ENCODE peak calls at places on chromosomes 12 and 14, in ten cellular contexts. W is psoas muscle; L is heart right ventricle; T is neuronal stem cell; K is tibial artery; N is A549; F is breast epithelium; U is CD8-positive, alpha-beta T cell; C is cardiac muscle cell; V is body of pancreas. A is an unnamed sample.

GRCh38 chr14:104805326-104805678 is 4.4 kb downstream of the ZBTB42 start:
- DNase-seq in N (peak; percentile 81), L (peak; percentile 63), T (no peak), C (peak; percentile 13), F (no peak), K (no peak), W (peak; percentile 62), V (peak; percentile 73), U (no peak), A (no peak)

GRCh38 chr14:98906123-98906995 is 365.6 kb downstream of the BCL11B start:
- DNase-seq in F (peak; percentile 75), V (peak; percentile 27), T (no peak), K (no peak), U (no peak), N (peak; percentile 77), L (no peak), C (peak; percentile 28), W (peak; percentile 41), A (no peak)

GRCh38 chr14:77043177-77043983 is 14.9 kb upstream of the IRF2BPL start:
- DNase-seq in T (no peak), W (peak; percentile 54), K (peak; percentile 57), V (no peak), L (peak; percentile 75), C (peak; percentile 45), F (peak; percentile 86), U (no peak), N (peak; percentile 49), A (no peak)

GRCh38 chr12:116244474-116245090 is 32.9 kb downstream of the MED13L start:
- DNase-seq in K (no peak), L (no peak), V (no peak), T (no peak), W (no peak), C (no peak), N (no peak), U (no peak), F (no peak), A (no peak)

GRCh38 chr14:105072892-105073719 is 7.9 kb upstream of the GPR132 start:
- DNase-seq in W (no peak), F (no peak), N (no peak), L (no peak), C (no peak), T (no peak), V (no peak), U (no peak), K (no peak), A (no peak)

GRCh38 chr14:26163761-26164160 is 434.1 kb downstream of the NOVA1 start:
- DNase-seq in N (peak; percentile 28), T (no peak), V (no peak), L (no peak), F (no peak), U (no peak), K (no peak), W (no peak), C (peak; percentile 42), A (no peak)

GRCh38 chr12:69042970-69043369 is 110.0 kb upstream of the CPM start:
- DNase-seq in V (no peak), F (no peak), W (no peak), N (no peak), T (no peak), K (no peak), U (no peak), C (no peak), L (no peak), A (no peak)

GRCh38 chr12:131711551-131712205 is 788 bp downstream of the SFSWAP start:
- DNase-seq in U (no peak), C (no peak), T (no peak), V (no peak), W (no peak), F (no peak), K (no peak), L (no peak), N (no peak), A (no peak)

GRCh38 chr12:6540181-6540877 is 6.0 kb downstream of the GAPDH start:
- DNase-seq in U (no peak), V (peak; percentile 55), T (no peak), F (peak; percentile 88), N (peak; percentile 91), C (peak; percentile 77), K (peak; percentile 95), L (peak; percentile 87), W (peak; percentile 95), A (peak; percentile 29)

GRCh38 chr12:38983117-38983571 is 77.8 kb upstream of the CPNE8 start:
- DNase-seq in K (no peak), V (no peak), N (peak; percentile 29), F (no peak), U (no peak), W (no peak), C (no peak), T (no peak), L (no peak), A (no peak)

GRCh38 chr12:62724947-62725447 is 210.0 kb downstream of the PPM1H start:
- DNase-seq in L (no peak), V (peak; percentile 58), F (peak; percentile 84), T (peak; percentile 58), W (no peak), K (peak; percentile 41), U (no peak), N (peak; percentile 97), C (peak; percentile 14), A (no peak)

DNA sequence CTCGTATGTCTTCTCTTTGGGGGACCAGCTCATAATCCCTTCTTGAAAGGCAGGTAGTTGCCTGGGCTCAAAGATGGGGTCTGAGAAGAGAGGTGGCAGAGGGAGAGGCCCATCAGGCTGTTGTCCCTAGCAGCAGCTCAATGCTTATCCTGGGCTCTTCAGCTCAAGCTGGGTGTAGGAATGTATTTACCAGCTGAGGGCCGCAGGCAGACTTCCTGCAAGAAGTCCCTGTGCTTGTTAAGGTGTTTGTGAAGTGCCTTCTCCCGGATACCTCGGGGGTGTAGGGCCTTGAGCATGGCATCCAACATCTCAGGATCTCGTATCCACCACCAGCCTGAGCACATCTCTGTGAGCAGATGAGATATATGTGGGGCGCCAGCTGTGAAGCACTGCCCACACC is 29.4 kb downstream of the BAZ2A start:
- DNase-seq in V (no peak), K (no peak), N (no peak), F (no peak), T (no peak), L (no peak), U (no peak), W (no peak), C (no peak), A (no peak)
- H3K27ac ChIP-seq in V (no peak overlapping the region), K (no peak overlapping the region), N (no peak overlapping the region), F (peak overlapping the region; percentile 44), T (no peak overlapping the region), L (no peak overlapping the region), U (no peak overlapping the region), W (no peak overlapping the region), C (peak overlapping the region; percentile 9), A (no peak overlapping the region)

DNA sequence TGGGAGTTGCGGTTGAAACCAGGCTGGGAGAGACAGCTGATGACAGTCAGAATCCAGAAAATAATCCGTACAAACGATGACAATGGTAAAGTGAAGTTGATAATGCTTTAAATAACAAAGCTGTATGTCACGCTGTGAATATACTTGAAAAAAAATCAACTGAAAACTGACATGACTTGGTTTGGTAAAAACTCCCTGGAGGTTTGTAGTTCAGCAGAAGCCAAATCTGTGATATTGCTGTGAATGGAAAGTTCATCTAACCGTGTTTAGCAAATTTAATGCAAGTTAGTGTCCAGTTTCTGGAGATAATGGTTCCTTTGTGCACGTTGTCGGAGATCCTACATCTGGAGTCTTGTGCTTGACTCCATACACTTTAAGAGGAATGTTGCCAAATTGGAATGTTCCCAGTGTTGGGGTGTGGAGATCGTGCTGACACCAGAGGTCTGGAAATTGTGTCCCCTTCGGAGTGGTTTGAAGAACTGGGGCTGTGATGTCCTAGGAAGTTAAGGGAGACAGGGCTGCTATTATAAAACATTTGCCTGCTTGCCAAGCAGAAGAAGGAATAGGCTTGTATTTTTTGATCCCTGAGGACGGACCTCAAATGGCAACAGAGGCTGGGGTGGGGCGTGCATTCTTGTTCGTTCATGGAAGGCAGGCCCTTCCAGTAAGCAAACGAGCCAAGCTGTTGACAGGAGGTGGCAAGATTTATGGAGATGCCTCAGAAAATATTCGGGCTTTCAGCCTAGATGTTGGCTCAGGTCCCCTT is 30.6 kb downstream of the PPFIBP1 start:
- DNase-seq in N (peak; percentile 43), W (peak; percentile 66), L (peak; percentile 73), U (no peak), K (peak; percentile 49), T (no peak), V (peak; percentile 23), F (peak; percentile 30), C (no peak), A (no peak)
- H3K4me1 ChIP-seq in N (peaks cover 59% of the 10 kb centered on the region), W (peaks cover 78% of the 10 kb centered on the region), L (peaks cover 83% of the 10 kb centered on the region), U (no peaks in the 10 kb centered on the region), K (peaks cover 60% of the 10 kb centered on the region), T (no peaks in the 10 kb centered on the region), V (peaks cover 35% of the 10 kb centered on the region), F (peaks cover 4% of the 10 kb centered on the region), C (peaks cover 8% of the 10 kb centered on the region), A (no peaks in the 10 kb centered on the region)

GRCh38 chr12:12219664-12220063 is 47.2 kb downstream of the LRP6 start:
- DNase-seq in W (no peak), U (no peak), T (no peak), L (no peak), C (no peak), V (no peak), K (no peak), F (no peak), N (no peak), A (no peak)
- H3K4me3 ChIP-seq in W (no peak overlapping the region), U (no peak overlapping the region), T (no peak overlapping the region), L (no peak overlapping the region), C (no peak overlapping the region), V (no peak overlapping the region), K (no peak overlapping the region), F (no peak overlapping the region), N (no peak overlapping the region), A (no peak overlapping the region)

GRCh38 chr12:11732023-11732422 is 82.5 kb downstream of the ETV6 start:
- DNase-seq in C (no peak), T (no peak), F (no peak), N (no peak), L (no peak), V (no peak), W (no peak), K (no peak), U (no peak), A (no peak)

GRCh38 chr12:11730299-11731041 is 81.0 kb downstream of the ETV6 start:
- DNase-seq in U (no peak), T (no peak), L (no peak), W (no peak), F (peak; percentile 77), V (peak; percentile 93), K (no peak), C (no peak), N (no peak), A (no peak)

GRCh38 chr12:11731455-11731854 is 82.0 kb downstream of the ETV6 start:
- DNase-seq in W (no peak), V (no peak), L (no peak), F (no peak), N (peak; percentile 21), C (no peak), K (no peak), T (no peak), U (no peak), A (no peak)

GRCh38 chr12:11729439-11730150 is 80.1 kb downstream of the ETV6 start:
- DNase-seq in V (no peak), F (no peak), L (no peak), U (no peak), T (no peak), C (no peak), N (no peak), K (no peak), W (no peak), A (no peak)

DNA sequence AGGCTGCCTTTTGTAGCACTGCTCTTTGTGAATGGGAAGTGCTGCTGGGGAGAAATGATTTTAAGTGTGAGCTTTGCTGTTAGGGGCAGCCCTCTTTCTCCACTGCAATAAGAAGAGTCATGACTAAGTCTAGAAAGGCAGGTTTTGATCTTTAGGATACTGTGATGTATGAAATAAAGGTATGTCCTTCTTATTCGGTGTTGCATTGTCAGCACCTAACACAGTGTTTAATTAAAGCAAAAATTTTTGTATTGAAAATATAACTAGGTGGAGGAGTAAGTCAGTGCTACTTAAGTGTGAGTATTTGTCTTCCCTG is 81.5 kb downstream of the ETV6 start:
- DNase-seq in V (no peak), N (no peak), F (no peak), L (no peak), K (no peak), T (no peak), W (no peak), C (no peak), U (no peak), A (no peak)
- H3K27ac ChIP-seq in V (peak overlapping the region; percentile 82), N (no peak overlapping the region), F (peak overlapping the region; percentile 89), L (no peak overlapping the region), K (peak overlapping the region; percentile 55), T (no peak overlapping the region), W (no peak overlapping the region), C (no peak overlapping the region), U (no peak overlapping the region), A (peak overlapping the region; percentile 34)

A was measured in naive thymus-derived CD4-positive, alpha-beta T cell.